ENCODE peak calls at places on chromosomes 5 and 9, in four cellular contexts. One of them, this sample, is unnamed.

GRCh38 chr9:4656621-4657020 is 5.5 kb upstream of the PLPP6 start:
- DNase-seq in HFFc6: no peak
- DNase-seq in B cell: no peak
- DNase-seq in adrenal gland: no peak
- DNase-seq in this sample: no peak

GRCh38 chr5:67960939-67961338 is 254.6 kb upstream of the PIK3R1 start:
- DNase-seq in HFFc6: no peak
- DNase-seq in B cell: no peak
- DNase-seq in adrenal gland: no peak
- DNase-seq in this sample: no peak

GRCh38 chr9:84697494-84698114 is 28.1 kb downstream of the NTRK2 start:
- DNase-seq in HFFc6: peak; percentile 42
- DNase-seq in B cell: no peak
- DNase-seq in adrenal gland: peak; percentile 83
- DNase-seq in this sample: peak; percentile 66

GRCh38 chr5:16065810-16066209 is 113.8 kb downstream of the MARCHF11 start:
- DNase-seq in HFFc6: no peak
- DNase-seq in B cell: no peak
- DNase-seq in adrenal gland: no peak
- DNase-seq in this sample: no peak

GRCh38 chr5:119360905-119361605 is 5.2 kb downstream of the TNFAIP8 start:
- DNase-seq in HFFc6: peak; percentile 52
- DNase-seq in B cell: no peak
- DNase-seq in adrenal gland: no peak
- DNase-seq in this sample: no peak

GRCh38 chr9:115121140-115121710 is 3.3 kb upstream of the TNC start:
- DNase-seq in HFFc6: no peak
- DNase-seq in B cell: no peak
- DNase-seq in adrenal gland: no peak
- DNase-seq in this sample: peak; percentile 95

GRCh38 chr5:98415663-98416062 is 357.8 kb upstream of the RGMB start:
- DNase-seq in HFFc6: no peak
- DNase-seq in B cell: no peak
- DNase-seq in adrenal gland: no peak
- DNase-seq in this sample: no peak

GRCh38 chr5:82405618-82406199 is 127.6 kb upstream of the RPS23 start:
- DNase-seq in HFFc6: peak; percentile 97
- DNase-seq in B cell: no peak
- DNase-seq in adrenal gland: no peak
- DNase-seq in this sample: peak; percentile 99

GRCh38 chr5:146463446-146463845 is 16.3 kb downstream of the TCERG1 start:
- DNase-seq in HFFc6: no peak
- DNase-seq in B cell: no peak
- DNase-seq in adrenal gland: no peak
- DNase-seq in this sample: no peak

GRCh38 chr9:20321683-20322082 is 300.6 kb downstream of the MLLT3 start:
- DNase-seq in HFFc6: no peak
- DNase-seq in B cell: no peak
- DNase-seq in adrenal gland: no peak
- DNase-seq in this sample: no peak

GRCh38 chr5:110108520-110108919 is 418.8 kb downstream of the MAN2A1 start:
- DNase-seq in HFFc6: no peak
- DNase-seq in B cell: no peak
- DNase-seq in adrenal gland: no peak
- DNase-seq in this sample: no peak

GRCh38 chr9:81906656-81907055 is 21.6 kb upstream of the SPATA31D4 start:
- DNase-seq in HFFc6: peak; percentile 12
- DNase-seq in B cell: no peak
- DNase-seq in adrenal gland: no peak
- DNase-seq in this sample: peak; percentile 61

GRCh38 chr9:68530618-68531017 is 10.1 kb downstream of the TMEM252 start:
- DNase-seq in HFFc6: no peak
- DNase-seq in B cell: no peak
- DNase-seq in adrenal gland: peak; percentile 83
- DNase-seq in this sample: no peak

GRCh38 chr5:117615226-117615625 is 1040.6 kb upstream of the SEMA6A start:
- DNase-seq in HFFc6: peak; percentile 36
- DNase-seq in B cell: no peak
- DNase-seq in adrenal gland: no peak
- DNase-seq in this sample: no peak

GRCh38 chr9:137705443-137705863 is 86.6 kb downstream of the EHMT1 start:
- DNase-seq in HFFc6: no peak
- DNase-seq in B cell: peak; percentile 73
- DNase-seq in adrenal gland: no peak
- DNase-seq in this sample: no peak

GRCh38 chr5:151153766-151154272 is 3.8 kb downstream of the ANXA6 start:
- DNase-seq in HFFc6: no peak
- DNase-seq in B cell: no peak
- DNase-seq in adrenal gland: no peak
- DNase-seq in this sample: no peak

GRCh38 chr9:127540664-127541041 is 71.4 kb upstream of the STXBP1 start:
- DNase-seq in HFFc6: no peak
- DNase-seq in B cell: no peak
- DNase-seq in adrenal gland: no peak
- DNase-seq in this sample: no peak

GRCh38 chr9:70043689-70044449 is at the start of gene MAMDC2:
- DNase-seq in HFFc6: peak; percentile 19
- DNase-seq in B cell: no peak
- DNase-seq in adrenal gland: peak; percentile 32
- DNase-seq in this sample: no peak

GRCh38 chr9:96556701-96557461 is 62.8 kb downstream of the CDC14B start:
- DNase-seq in HFFc6: no peak
- DNase-seq in B cell: no peak
- DNase-seq in adrenal gland: no peak
- DNase-seq in this sample: no peak

GRCh38 chr9:126927419-126927818 is 12.8 kb downstream of the RALGPS1 start:
- DNase-seq in HFFc6: no peak
- DNase-seq in B cell: no peak
- DNase-seq in adrenal gland: no peak
- DNase-seq in this sample: no peak

GRCh38 chr5:2391566-2391965 is 359.9 kb downstream of the IRX2 start:
- DNase-seq in HFFc6: no peak
- DNase-seq in B cell: no peak
- DNase-seq in adrenal gland: no peak
- DNase-seq in this sample: no peak

GRCh38 chr9:136725612-136726011 is 13.2 kb downstream of the DIPK1B start:
- DNase-seq in HFFc6: no peak
- DNase-seq in B cell: no peak
- DNase-seq in adrenal gland: no peak
- DNase-seq in this sample: no peak

GRCh38 chr5:53817183-53817582 is 256.7 kb downstream of the NDUFS4 start:
- DNase-seq in HFFc6: no peak
- DNase-seq in B cell: no peak
- DNase-seq in adrenal gland: no peak
- DNase-seq in this sample: no peak

GRCh38 chr5:95644351-95645042 is 2.1 kb upstream of the RFESD start:
- DNase-seq in HFFc6: peak; percentile 43
- DNase-seq in B cell: peak; percentile 35
- DNase-seq in adrenal gland: peak; percentile 57
- DNase-seq in this sample: peak; percentile 49

GRCh38 chr5:75348241-75348640 is 11.2 kb downstream of the HMGCR start:
- DNase-seq in HFFc6: no peak
- DNase-seq in B cell: no peak
- DNase-seq in adrenal gland: no peak
- DNase-seq in this sample: no peak

GRCh38 chr9:89903076-89903475 is 298.3 kb downstream of the GADD45G start:
- DNase-seq in HFFc6: no peak
- DNase-seq in B cell: no peak
- DNase-seq in adrenal gland: no peak
- DNase-seq in this sample: no peak

GRCh38 chr9:78424299-78424698 is 127.4 kb downstream of the PSAT1 start:
- DNase-seq in HFFc6: no peak
- DNase-seq in B cell: no peak
- DNase-seq in adrenal gland: no peak
- DNase-seq in this sample: no peak

GRCh38 chr5:124402144-124402581 is 344.3 kb downstream of the ZNF608 start:
- DNase-seq in HFFc6: no peak
- DNase-seq in B cell: no peak
- DNase-seq in adrenal gland: no peak
- DNase-seq in this sample: peak; percentile 74

GRCh38 chr5:58077966-58078365 is 381.9 kb downstream of the PLK2 start:
- DNase-seq in HFFc6: no peak
- DNase-seq in B cell: no peak
- DNase-seq in adrenal gland: no peak
- DNase-seq in this sample: no peak

GRCh38 chr5:80055491-80056170 is 20.5 kb downstream of the THBS4 start:
- DNase-seq in HFFc6: no peak
- DNase-seq in B cell: no peak
- DNase-seq in adrenal gland: no peak
- DNase-seq in this sample: no peak

GRCh38 chr5:73037545-73037944 is 81.7 kb downstream of the FCHO2 start:
- DNase-seq in HFFc6: no peak
- DNase-seq in B cell: no peak
- DNase-seq in adrenal gland: no peak
- DNase-seq in this sample: no peak

GRCh38 chr9:75743855-75744254 is 146.6 kb upstream of the PCSK5 start:
- DNase-seq in HFFc6: no peak
- DNase-seq in B cell: no peak
- DNase-seq in adrenal gland: no peak
- DNase-seq in this sample: no peak

GRCh38 chr5:149210968-149211495 is 60.6 kb upstream of the AFAP1L1 start:
- DNase-seq in HFFc6: no peak
- DNase-seq in B cell: no peak
- DNase-seq in adrenal gland: no peak
- DNase-seq in this sample: no peak

GRCh38 chr9:21580636-21581353 is 98.7 kb upstream of the IFNE start:
- DNase-seq in HFFc6: no peak
- DNase-seq in B cell: no peak
- DNase-seq in adrenal gland: no peak
- DNase-seq in this sample: no peak

GRCh38 chr9:19595003-19595402 is 186.2 kb downstream of the ACER2 start:
- DNase-seq in HFFc6: no peak
- DNase-seq in B cell: no peak
- DNase-seq in adrenal gland: no peak
- DNase-seq in this sample: no peak

GRCh38 chr5:142366007-142366406 is 41.2 kb upstream of the SPRY4 start:
- DNase-seq in HFFc6: no peak
- DNase-seq in B cell: no peak
- DNase-seq in adrenal gland: no peak
- DNase-seq in this sample: no peak

GRCh38 chr5:107900721-107901120 is 230.0 kb upstream of the EFNA5 start:
- DNase-seq in HFFc6: no peak
- DNase-seq in B cell: no peak
- DNase-seq in adrenal gland: no peak
- DNase-seq in this sample: no peak

GRCh38 chr5:171419663-171420428 is 399 bp downstream of the FGF18 start:
- DNase-seq in HFFc6: no peak
- DNase-seq in B cell: peak; percentile 77
- DNase-seq in adrenal gland: no peak
- DNase-seq in this sample: no peak

GRCh38 chr5:112885001-112885400 is 23.9 kb downstream of the SRP19 start:
- DNase-seq in HFFc6: no peak
- DNase-seq in B cell: no peak
- DNase-seq in adrenal gland: peak; percentile 54
- DNase-seq in this sample: no peak

GRCh38 chr9:4814913-4815312 is 22.2 kb downstream of the RCL1 start:
- DNase-seq in HFFc6: no peak
- DNase-seq in B cell: no peak
- DNase-seq in adrenal gland: no peak
- DNase-seq in this sample: no peak

GRCh38 chr5:17184596-17184995 is 32.8 kb upstream of the BASP1 start:
- DNase-seq in HFFc6: peak; percentile 19
- DNase-seq in B cell: no peak
- DNase-seq in adrenal gland: no peak
- DNase-seq in this sample: no peak
- TF ChIP-seq CTCF in HFFc6: no peak
- TF ChIP-seq CTCF in B cell: no peak
- TF ChIP-seq CTCF in adrenal gland: no peak
- TF ChIP-seq CTCF in this sample: no peak

GRCh38 chr9:130043654-130044623 is 950 bp upstream of the FNBP1 start:
- DNase-seq in HFFc6: peak; percentile 57
- DNase-seq in B cell: no peak
- DNase-seq in adrenal gland: peak; percentile 53
- DNase-seq in this sample: no peak
- TF ChIP-seq CTCF in HFFc6: peak; percentile 50
- TF ChIP-seq CTCF in B cell: no peak
- TF ChIP-seq CTCF in adrenal gland: no peak
- TF ChIP-seq CTCF in this sample: peak; percentile 8

GRCh38 chr9:35909687-35910612 is 660 bp downstream of the SPAAR start:
- DNase-seq in HFFc6: no peak
- DNase-seq in B cell: no peak
- DNase-seq in adrenal gland: no peak
- DNase-seq in this sample: no peak
- TF ChIP-seq CTCF in HFFc6: no peak
- TF ChIP-seq CTCF in B cell: no peak
- TF ChIP-seq CTCF in adrenal gland: no peak
- TF ChIP-seq CTCF in this sample: no peak

GRCh38 chr9:124122813-124123462 is 111.4 kb downstream of the LHX2 start:
- DNase-seq in HFFc6: peak; percentile 40
- DNase-seq in B cell: no peak
- DNase-seq in adrenal gland: no peak
- DNase-seq in this sample: no peak
- TF ChIP-seq CTCF in HFFc6: peak; percentile 74
- TF ChIP-seq CTCF in B cell: peak; percentile 25
- TF ChIP-seq CTCF in adrenal gland: no peak
- TF ChIP-seq CTCF in this sample: peak; percentile 60

DNA sequence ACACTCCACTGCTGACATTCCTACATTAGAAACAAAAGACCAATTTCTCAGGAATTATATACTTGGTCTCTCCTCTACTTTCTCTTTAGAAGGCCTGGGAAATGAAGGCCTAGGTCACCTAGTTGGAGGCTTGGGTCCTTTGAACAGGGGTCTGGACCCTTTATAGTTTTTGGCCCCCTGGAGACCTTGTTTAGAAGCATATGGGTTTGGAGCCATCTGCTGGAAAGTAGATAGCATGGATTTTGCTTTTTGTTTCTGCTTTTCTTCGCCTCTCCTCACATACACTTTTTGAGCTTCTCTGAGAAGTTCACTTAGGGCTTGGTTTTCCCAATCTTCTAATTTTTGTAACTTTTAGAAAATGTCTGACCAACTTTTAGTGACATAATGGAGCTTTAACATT is 67.1 kb upstream of the CDK20 start:
- DNase-seq in HFFc6: peak; percentile 6
- DNase-seq in B cell: no peak
- DNase-seq in adrenal gland: no peak
- DNase-seq in this sample: no peak
- TF ChIP-seq CTCF in HFFc6: peak; percentile 75
- TF ChIP-seq CTCF in B cell: no peak
- TF ChIP-seq CTCF in adrenal gland: peak; percentile 45
- TF ChIP-seq CTCF in this sample: peak; percentile 57

GRCh38 chr9:111828193-111828592 is 33.5 kb upstream of the SHOC1 start:
- DNase-seq in HFFc6: no peak
- DNase-seq in B cell: no peak
- DNase-seq in adrenal gland: no peak
- DNase-seq in this sample: no peak
- TF ChIP-seq CTCF in HFFc6: peak; percentile 15
- TF ChIP-seq CTCF in B cell: peak; percentile 9
- TF ChIP-seq CTCF in adrenal gland: peak; percentile 35
- TF ChIP-seq CTCF in this sample: no peak

GRCh38 chr9:123597926-123598556 is 242.0 kb downstream of the CRB2 start:
- DNase-seq in HFFc6: no peak
- DNase-seq in B cell: no peak
- DNase-seq in adrenal gland: no peak
- DNase-seq in this sample: no peak
- TF ChIP-seq CTCF in HFFc6: no peak
- TF ChIP-seq CTCF in B cell: no peak
- TF ChIP-seq CTCF in adrenal gland: no peak
- TF ChIP-seq CTCF in this sample: no peak

GRCh38 chr9:91676042-91676441 is 252.4 kb upstream of the NFIL3 start:
- DNase-seq in HFFc6: peak; percentile 47
- DNase-seq in B cell: no peak
- DNase-seq in adrenal gland: no peak
- DNase-seq in this sample: no peak
- TF ChIP-seq CTCF in HFFc6: peak; percentile 71
- TF ChIP-seq CTCF in B cell: no peak
- TF ChIP-seq CTCF in adrenal gland: no peak
- TF ChIP-seq CTCF in this sample: no peak